ENCODE peak calls at places on chromosomes 4 and X, in five cellular contexts. N is kidney epithelial cell, B is fibroblast of mammary gland, P is Right ventricle myocardium inferior, I is GF-D8. M is an unnamed sample.

GRCh38 chrX:22060451-22060940 is 28.4 kb downstream of the PHEX start:
- DNase-seq in N (no peak), B (no peak), P (no peak), I (no peak), M (peak)

GRCh38 chr4:46793036-46793435 is 116.0 kb downstream of the COX7B2 start:
- DNase-seq in N (no peak), B (no peak), P (no peak), I (no peak), M (no peak)

GRCh38 chrX:56766554-56767412 is 37.7 kb downstream of the NBDY start:
- DNase-seq in N (no peak), B (peak), P (no peak), I (no peak), M (peak)

GRCh38 chrX:110178179-110178865 is 139.6 kb downstream of the AMMECR1 start:
- DNase-seq in N (no peak), B (no peak), P (no peak), I (no peak), M (peak)

GRCh38 chr4:89531932-89532640 is 224.5 kb upstream of the GPRIN3 start:
- DNase-seq in N (no peak), B (no peak), P (no peak), I (no peak), M (no peak)

GRCh38 chr4:38831653-38832052 is 25.0 kb downstream of the TLR6 start:
- DNase-seq in N (no peak), B (no peak), P (no peak), I (no peak), M (no peak)

GRCh38 chr4:150021483-150021882 is 56.8 kb upstream of the DCLK2 start:
- DNase-seq in N (no peak), B (no peak), P (no peak), I (no peak), M (no peak)

GRCh38 chrX:17812763-17813162 is 48.3 kb downstream of the RAI2 start:
- DNase-seq in N (no peak), B (peak), P (no peak), I (no peak), M (peak)

GRCh38 chrX:26613951-26614350 is 398.0 kb downstream of the MAGEB5 start:
- DNase-seq in N (no peak), B (no peak), P (no peak), I (no peak), M (peak)

GRCh38 chr4:20538922-20539321 is 161.3 kb upstream of the PACRGL start:
- DNase-seq in N (no peak), B (no peak), P (no peak), I (no peak), M (no peak)

GRCh38 chr4:911221-911751 is 20.8 kb downstream of the GAK start:
- DNase-seq in N (no peak), B (no peak), P (peak), I (no peak), M (no peak)

GRCh38 chr4:53640576-53641459 is 49.5 kb upstream of the LNX1 start:
- DNase-seq in N (no peak), B (no peak), P (no peak), I (no peak), M (no peak)

GRCh38 chr4:158018831-158019230 is 154.0 kb downstream of the GASK1B start:
- DNase-seq in N (no peak), B (no peak), P (no peak), I (no peak), M (no peak)

GRCh38 chr4:154332681-154333421 is 158.7 kb downstream of the DCHS2 start:
- DNase-seq in N (no peak), B (peak), P (peak), I (no peak), M (no peak)

GRCh38 chr4:128848461-128848860 is 39.0 kb downstream of the JADE1 start:
- DNase-seq in N (no peak), B (no peak), P (no peak), I (no peak), M (no peak)

GRCh38 chrX:97895751-97896150 is 1012.0 kb downstream of the RPA4 start:
- DNase-seq in N (no peak), B (peak), P (no peak), I (no peak), M (no peak)

GRCh38 chrX:19195243-19195610 is 73.0 kb upstream of the ADGRG2 start:
- DNase-seq in N (no peak), B (no peak), P (no peak), I (no peak), M (no peak)

GRCh38 chr4:102871772-102872171 is 3.0 kb downstream of the CISD2 start:
- DNase-seq in N (no peak), B (no peak), P (no peak), I (peak), M (no peak)

GRCh38 chrX:40173662-40174593 is 76.2 kb upstream of the BCOR start:
- DNase-seq in N (no peak), B (no peak), P (no peak), I (peak), M (peak)

GRCh38 chr4:40980318-40980883 is 230.6 kb downstream of the NSUN7 start:
- DNase-seq in N (no peak), B (no peak), P (no peak), I (no peak), M (peak)

GRCh38 chr4:104491826-104492771 is 2.6 kb downstream of the CXXC4 start:
- DNase-seq in N (no peak), B (no peak), P (no peak), I (no peak), M (peak)

GRCh38 chrX:54785901-54786300 is 12.2 kb downstream of the ITIH6 start:
- DNase-seq in N (no peak), B (peak), P (no peak), I (no peak), M (peak)

GRCh38 chr4:83974111-83974789 is 438.3 kb downstream of the GPAT3 start:
- DNase-seq in N (no peak), B (peak), P (no peak), I (no peak), M (peak)

GRCh38 chr4:145840801-145841200 is 97.8 kb downstream of the ZNF827 start:
- DNase-seq in N (no peak), B (no peak), P (no peak), I (no peak), M (no peak)

GRCh38 chrX:15350329-15350996 is 15.1 kb upstream of the PIGA start:
- DNase-seq in N (no peak), B (no peak), P (no peak), I (no peak), M (no peak)